ENCODE peak calls at places on chromosomes 4 and X, in eight cellular contexts. P, C, R, A, G, T, M and Y are unnamed samples.

GRCh38 chrX:352582-353314 is 34.0 kb downstream of the PPP2R3B start:
- DNase-seq in P (no peak), C (no peak), R (no peak), A (no peak), G (no peak), T (peak; percentile 59), M (no peak), Y (no peak)

GRCh38 chr4:109298279-109299010 is 4.0 kb downstream of the COL25A1 start:
- DNase-seq in P (no peak), C (no peak), R (no peak), A (peak; percentile 11), G (no peak), T (no peak), M (no peak), Y (no peak)

GRCh38 chrX:110180928-110181310 is 137.0 kb downstream of the AMMECR1 start:
- DNase-seq in P (no peak), C (no peak), R (peak; percentile 56), A (peak; percentile 48), G (peak; percentile 36), T (no peak), M (no peak), Y (no peak)

GRCh38 chrX:19889582-19890342 is 2.4 kb upstream of the SH3KBP1 start:
- DNase-seq in P (peak; percentile 17), C (no peak), R (peak; percentile 73), A (peak; percentile 90), G (peak; percentile 83), T (no peak), M (no peak), Y (no peak)

GRCh38 chr4:153159728-153160221 is 44.5 kb upstream of the TRIM2 start:
- DNase-seq in P (no peak), C (no peak), R (peak; percentile 88), A (no peak), G (peak; percentile 76), T (no peak), M (no peak), Y (no peak)

GRCh38 chr4:8761167-8761823 is 110.3 kb downstream of the HMX1 start:
- DNase-seq in P (no peak), C (no peak), R (no peak), A (no peak), G (no peak), T (peak; percentile 34), M (no peak), Y (peak; percentile 68)

GRCh38 chr4:11543710-11544109 is 115.0 kb upstream of the HS3ST1 start:
- DNase-seq in P (no peak), C (no peak), R (peak; percentile 77), A (peak; percentile 26), G (peak; percentile 83), T (no peak), M (no peak), Y (no peak)

GRCh38 chr4:100257567-100257966 is 67.3 kb upstream of the DDIT4L start:
- DNase-seq in P (no peak), C (no peak), R (no peak), A (no peak), G (peak; percentile 3), T (no peak), M (no peak), Y (no peak)

GRCh38 chr4:73918058-73918457 is 48.9 kb downstream of the CXCL1 start:
- DNase-seq in P (no peak), C (no peak), R (no peak), A (no peak), G (no peak), T (no peak), M (no peak), Y (no peak)

GRCh38 chr4:2699534-2699933 is 56.6 kb downstream of the TNIP2 start:
- DNase-seq in P (no peak), C (no peak), R (no peak), A (no peak), G (no peak), T (no peak), M (no peak), Y (no peak)

GRCh38 chrX:103274284-103274683 is 2.3 kb downstream of the TCEAL5 start:
- DNase-seq in P (no peak), C (no peak), R (no peak), A (no peak), G (no peak), T (no peak), M (no peak), Y (no peak)

GRCh38 chrX:32026772-32027171 is 954.9 kb upstream of the FTHL17 start:
- DNase-seq in P (no peak), C (no peak), R (no peak), A (no peak), G (no peak), T (no peak), M (no peak), Y (no peak)

GRCh38 chr4:79227896-79228295 is 98.0 kb downstream of the NAA11 start:
- DNase-seq in P (no peak), C (no peak), R (no peak), A (no peak), G (no peak), T (no peak), M (no peak), Y (no peak)

DNA sequence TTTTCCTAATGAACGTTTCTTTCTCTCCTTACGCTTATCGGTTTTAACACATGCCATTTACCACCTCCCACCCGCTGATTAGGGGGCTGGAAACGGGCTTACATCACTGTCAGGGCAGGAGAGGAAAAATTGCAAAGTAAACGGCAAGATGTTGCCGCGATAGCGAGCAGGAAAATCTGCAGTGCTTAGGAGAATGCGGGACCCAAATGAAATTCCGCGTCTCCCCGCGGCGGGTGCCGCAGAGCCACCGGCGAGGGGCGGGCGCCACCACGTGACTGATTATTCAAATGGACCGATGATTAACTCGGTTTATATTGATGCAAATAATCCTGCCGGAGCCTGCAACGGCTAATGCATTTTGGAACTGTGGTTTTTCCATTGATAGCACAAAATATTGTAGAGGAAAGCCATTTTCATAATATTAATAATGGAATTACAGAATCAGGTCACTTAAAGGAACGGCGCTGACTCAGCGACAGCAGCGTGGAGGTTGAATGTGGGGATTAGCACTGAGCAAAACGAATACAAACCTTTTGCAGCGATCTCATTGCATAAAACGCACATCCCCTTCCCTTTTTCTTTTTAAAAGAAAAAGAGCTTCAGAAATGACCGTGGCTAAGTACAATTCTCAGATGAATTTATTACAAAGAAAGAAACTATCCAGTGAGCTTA is 224.2 kb downstream of the STIM2 start:
- DNase-seq in P (peak; percentile 13), C (no peak), R (peak; percentile 16), A (peak; percentile 9), G (peak; percentile 2), T (no peak), M (peak; percentile 18), Y (no peak)
- TF ChIP-seq CTCF in P (no peak), C (no peak), R (no peak), A (peak; percentile 30), G (peak; percentile 25), T (no peak), M (no peak), Y (no peak)

GRCh38 chr4:139918591-139918990 is 235.4 kb downstream of the MAML3 start:
- DNase-seq in P (no peak), C (no peak), R (peak; percentile 63), A (no peak), G (peak; percentile 63), T (no peak), M (no peak), Y (no peak)

GRCh38 chr4:139916041-139916440 is 237.9 kb downstream of the MAML3 start:
- DNase-seq in P (no peak), C (no peak), R (peak; percentile 56), A (no peak), G (no peak), T (no peak), M (no peak), Y (no peak)

GRCh38 chr4:139918994-139919393 is 235.0 kb downstream of the MAML3 start:
- DNase-seq in P (no peak), C (no peak), R (peak; percentile 58), A (no peak), G (no peak), T (no peak), M (no peak), Y (no peak)

GRCh38 chr4:139919513-139919912 is 234.5 kb downstream of the MAML3 start:
- DNase-seq in P (no peak), C (no peak), R (peak; percentile 83), A (peak; percentile 56), G (peak; percentile 65), T (no peak), M (no peak), Y (no peak)

GRCh38 chr4:139917896-139918295 is 236.1 kb downstream of the MAML3 start:
- DNase-seq in P (no peak), C (no peak), R (no peak), A (no peak), G (no peak), T (no peak), M (no peak), Y (no peak)
- H3K27ac ChIP-seq in P (peak overlapping the region; percentile 75), C (peak overlapping the region; percentile 76), R (no peak overlapping the region), A (no peak overlapping the region), G (peak overlapping the region; percentile 56), T (peak overlapping the region; percentile 72), M (no peak overlapping the region), Y (peak overlapping the region; percentile 82)

GRCh38 chrX:40100141-40100536 is 2.4 kb upstream of the BCOR start:
- DNase-seq in P (peak; percentile 34), C (no peak), R (no peak), A (no peak), G (no peak), T (peak; percentile 68), M (no peak), Y (no peak)
- H3K4me3 ChIP-seq in P (no peak overlapping the region), C (no peak overlapping the region), R (no peak overlapping the region), A (no peak overlapping the region), G (no peak overlapping the region), T (peak overlapping the region; percentile 86), M (no peak overlapping the region), Y (no peak overlapping the region)

GRCh38 chr4:129163427-129163826 is 67.5 kb downstream of the C4orf33 start:
- DNase-seq in P (no peak), C (no peak), R (no peak), A (no peak), G (no peak), T (no peak), M (no peak), Y (no peak)

GRCh38 chr4:129162450-129162849 is 66.5 kb downstream of the C4orf33 start:
- DNase-seq in P (no peak), C (no peak), R (no peak), A (no peak), G (no peak), T (no peak), M (no peak), Y (no peak)

GRCh38 chr4:129164243-129164642 is 68.3 kb downstream of the C4orf33 start:
- DNase-seq in P (no peak), C (no peak), R (no peak), A (no peak), G (no peak), T (no peak), M (no peak), Y (no peak)

GRCh38 chr4:129172181-129172580 is 76.2 kb downstream of the C4orf33 start:
- DNase-seq in P (no peak), C (no peak), R (no peak), A (no peak), G (no peak), T (no peak), M (no peak), Y (no peak)

DNA sequence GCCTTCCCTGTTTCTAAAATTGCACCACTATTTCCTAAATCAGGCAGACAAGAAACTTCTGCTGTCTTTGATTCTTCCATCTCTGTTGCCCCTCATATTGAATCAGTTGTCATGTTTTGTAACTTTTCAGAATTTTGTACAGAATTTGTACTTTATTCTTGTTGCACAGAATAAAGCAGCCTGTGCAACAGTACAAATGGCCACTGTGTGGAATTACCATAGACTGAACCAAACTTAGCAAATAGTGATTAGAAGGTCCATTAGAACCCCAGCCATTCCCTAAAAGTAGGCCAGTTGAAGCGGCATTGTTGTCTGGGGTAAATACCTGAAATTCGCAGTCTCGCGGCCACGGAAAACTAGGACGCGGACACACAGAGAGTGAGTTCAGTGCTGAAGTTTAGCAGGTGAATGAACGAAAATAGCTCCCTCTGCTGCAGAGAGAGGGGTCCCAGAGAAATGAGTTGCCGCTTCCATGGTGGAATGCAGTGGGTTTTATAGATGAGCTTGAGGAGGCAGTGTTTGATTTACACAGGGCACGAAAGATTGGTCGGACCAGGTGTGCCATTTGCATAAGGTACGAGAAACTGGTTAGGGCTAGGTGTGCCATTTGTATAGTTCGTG is 71.8 kb downstream of the C4orf33 start:
- DNase-seq in P (no peak), C (no peak), R (no peak), A (no peak), G (peak; percentile 2), T (no peak), M (no peak), Y (no peak)
- TF ChIP-seq CTCF in P (no peak), C (no peak), R (peak; percentile 25), A (peak; percentile 46), G (no peak), T (no peak), M (no peak), Y (no peak)